ENCODE peak calls at places on chromosomes 16 and 17, in five cellular contexts. S is foreskin melanocyte, M is posterior vena cava, D is left cardiac atrium, Z is ovary. G is an unnamed sample.

GRCh38 chr17:64448665-64449512 is at the start of gene MILR1:
- DNase-seq in M (no peak), D (no peak), S (peak; percentile 69), Z (peak; percentile 51), G (peak; percentile 79)

GRCh38 chr16:61900482-61900881 is 135.8 kb downstream of the CDH8 start:
- DNase-seq in Z (no peak), S (no peak), D (no peak), M (no peak), G (peak; percentile 39)

GRCh38 chr17:44269795-44270320 is 1.9 kb upstream of the SLC4A1 start:
- DNase-seq in M (no peak), Z (no peak), S (no peak), D (no peak), G (no peak)

GRCh38 chr16:88083582-88083981 is 132.3 kb downstream of the BANP start:
- DNase-seq in M (no peak), Z (no peak), S (no peak), D (peak; percentile 3), G (no peak)

GRCh38 chr16:85194528-85195270 is 82.4 kb upstream of the CIBAR2 start:
- DNase-seq in S (no peak), M (no peak), D (no peak), Z (no peak), G (no peak)

GRCh38 chr16:86044881-86045600 is 146.1 kb downstream of the IRF8 start:
- DNase-seq in M (peak; percentile 50), D (peak; percentile 13), Z (no peak), S (no peak), G (no peak)

GRCh38 chr16:77234611-77235010 is 35.4 kb downstream of the SYCE1L start:
- DNase-seq in Z (no peak), D (no peak), M (no peak), S (no peak), G (no peak)

GRCh38 chr17:66272699-66273390 is 29.6 kb upstream of the PRKCA start:
- DNase-seq in D (no peak), M (no peak), Z (peak; percentile 18), S (no peak), G (peak; percentile 73)

GRCh38 chr16:4098496-4098895 is 17.7 kb downstream of the ADCY9 start:
- DNase-seq in D (no peak), S (no peak), Z (no peak), M (no peak), G (no peak)

GRCh38 chr17:77728022-77728671 is 230.4 kb upstream of the TNRC6C start:
- DNase-seq in S (no peak), D (peak; percentile 73), Z (no peak), M (no peak), G (no peak)

GRCh38 chr16:4511441-4512082 is 27.0 kb downstream of the CDIP1 start:
- DNase-seq in Z (no peak), M (no peak), S (no peak), D (peak; percentile 50), G (peak; percentile 67)

GRCh38 chr16:85029981-85030381 is 2.4 kb downstream of the KIAA0513 start:
- DNase-seq in D (no peak), S (no peak), Z (peak; percentile 75), M (peak; percentile 75), G (no peak)

GRCh38 chr16:85586360-85587145 is 26.6 kb upstream of the GSE1 start:
- DNase-seq in D (peak; percentile 57), Z (no peak), S (no peak), M (no peak), G (peak; percentile 82)

GRCh38 chr16:27305342-27305741 is 8.4 kb upstream of the IL4R start:
- DNase-seq in Z (no peak), D (no peak), M (no peak), S (no peak), G (no peak)